ENCODE peak calls at places on chromosomes 7 and 10, in six cellular contexts. O is BJ; Q is nephron progenitor cell; U is AG09309; P is heart left ventricle; W is CD8-positive, alpha-beta T cell. N is an unnamed sample.
A peak's percentile ranks its signal among the peaks of the same experiment; 100 is the strongest.

GRCh38 chr7:13894956-13895355 is 94.5 kb downstream of the ETV1 start:
- DNase-seq in Q (no peak), P (no peak), O (no peak), U (no peak), W (no peak), N (no peak)

GRCh38 chr7:117825132-117825531 is 48.1 kb downstream of the CTTNBP2 start:
- DNase-seq in Q (no peak), O (no peak), U (no peak), W (no peak), P (no peak), N (no peak)

GRCh38 chr10:43461950-43462349 is 25.0 kb downstream of the ZNF487 start:
- DNase-seq in O (no peak), P (no peak), W (peak; percentile 13), Q (peak; percentile 24), U (peak; percentile 63), N (peak; percentile 72)

GRCh38 chr7:129438839-129439640 is 4.8 kb downstream of the STRIP2 start:
- DNase-seq in U (no peak), P (no peak), O (no peak), Q (no peak), W (no peak), N (no peak)

GRCh38 chr7:158997110-158997453 is 140.7 kb downstream of the DYNC2I1 start:
- DNase-seq in W (no peak), Q (no peak), P (no peak), U (no peak), O (no peak), N (no peak)

GRCh38 chr7:95546647-95547046 is 49.7 kb downstream of the PDK4 start:
- DNase-seq in W (no peak), Q (no peak), P (no peak), U (no peak), O (no peak), N (no peak)

GRCh38 chr7:102175423-102176170 is 111.1 kb upstream of the SH2B2 start:
- DNase-seq in Q (no peak), U (no peak), P (no peak), O (no peak), W (no peak), N (no peak)

GRCh38 chr10:59880976-59881510 is 25.3 kb downstream of the CCDC6 start:
- DNase-seq in Q (no peak), P (no peak), W (peak; percentile 23), U (no peak), O (no peak), N (peak; percentile 51)

GRCh38 chr10:77516575-77516974 is 121.0 kb downstream of the KCNMA1 start:
- DNase-seq in Q (no peak), W (no peak), U (no peak), O (no peak), P (no peak), N (no peak)

GRCh38 chr7:45099891-45100760 is 11.4 kb upstream of the NACAD start:
- DNase-seq in P (no peak), Q (no peak), U (no peak), O (no peak), W (no peak), N (no peak)

DNA sequence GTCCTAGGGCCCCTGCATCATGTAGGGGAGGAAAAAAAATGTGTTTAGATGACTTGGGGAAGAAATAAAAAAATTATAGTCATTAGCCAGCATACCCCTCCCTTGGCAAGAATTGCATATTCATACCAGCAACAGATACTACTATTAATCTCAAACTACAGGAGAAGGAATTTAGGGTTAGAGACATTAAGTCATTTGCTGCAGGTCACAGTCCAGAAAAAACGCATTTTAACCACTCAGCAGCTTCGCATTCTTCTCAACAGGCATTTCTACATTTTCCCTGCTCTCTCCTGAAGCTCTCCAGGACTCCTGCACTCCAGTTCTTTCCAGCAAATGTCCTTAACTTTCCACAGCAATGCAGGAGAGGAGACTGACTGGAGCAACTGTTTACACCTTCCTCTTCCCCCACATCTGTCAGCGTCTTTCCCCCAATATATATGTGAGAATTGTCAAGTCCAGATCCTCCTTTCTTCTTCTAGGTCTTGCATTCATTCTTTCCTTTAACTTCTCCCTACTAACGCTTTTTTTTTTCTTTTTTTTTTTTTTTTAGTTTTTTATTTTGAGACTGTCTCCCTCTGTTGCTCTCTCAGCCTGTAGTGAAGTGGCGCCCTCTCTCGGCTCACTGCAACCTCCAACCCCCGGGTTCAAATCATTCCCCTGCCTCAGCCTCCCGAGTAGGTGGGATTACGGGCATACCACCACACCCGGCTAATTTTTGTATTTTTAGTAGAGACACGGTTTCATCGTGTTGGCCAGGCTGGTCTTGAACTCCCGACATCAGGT is 35.6 kb downstream of the PRPS1L1 start:
- DNase-seq in Q (no peak), P (no peak), W (no peak), O (no peak), U (no peak), N (no peak)
- TF ChIP-seq CTCF in Q (peak; percentile 20), P (peak; percentile 14), W (no peak), O (peak; percentile 37), U (peak; percentile 39), N (peak; percentile 58)

DNA sequence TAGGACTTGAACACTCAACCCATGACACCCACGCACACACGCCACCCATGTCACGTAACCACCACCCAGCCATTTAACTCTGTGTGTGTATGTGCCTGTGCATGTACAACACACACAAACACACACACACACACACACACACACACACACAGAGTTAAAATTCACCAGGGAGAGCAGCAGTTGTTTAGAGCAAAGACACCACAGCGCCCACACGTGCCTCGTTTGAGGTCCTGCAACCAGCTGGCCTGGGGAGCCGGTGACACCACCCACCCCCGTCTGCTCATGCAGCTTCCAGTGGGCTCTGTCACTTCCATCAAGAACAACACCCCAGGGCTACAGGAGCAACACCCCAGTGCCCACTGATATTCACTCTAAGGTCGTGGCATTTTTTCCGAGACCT is 97.4 kb downstream of the ELFN1 start:
- DNase-seq in Q (no peak), P (no peak), O (no peak), U (no peak), W (no peak), N (no peak)
- TF ChIP-seq CTCF in Q (no peak), P (no peak), O (no peak), U (peak; percentile 13), W (no peak), N (no peak)

GRCh38 chr10:103923502-103923901 is 5.5 kb upstream of the STN1 start:
- DNase-seq in P (no peak), O (no peak), Q (no peak), U (no peak), W (no peak), N (no peak)
- TF ChIP-seq CTCF in P (no peak), O (no peak), Q (no peak), U (no peak), W (no peak), N (no peak)

DNA sequence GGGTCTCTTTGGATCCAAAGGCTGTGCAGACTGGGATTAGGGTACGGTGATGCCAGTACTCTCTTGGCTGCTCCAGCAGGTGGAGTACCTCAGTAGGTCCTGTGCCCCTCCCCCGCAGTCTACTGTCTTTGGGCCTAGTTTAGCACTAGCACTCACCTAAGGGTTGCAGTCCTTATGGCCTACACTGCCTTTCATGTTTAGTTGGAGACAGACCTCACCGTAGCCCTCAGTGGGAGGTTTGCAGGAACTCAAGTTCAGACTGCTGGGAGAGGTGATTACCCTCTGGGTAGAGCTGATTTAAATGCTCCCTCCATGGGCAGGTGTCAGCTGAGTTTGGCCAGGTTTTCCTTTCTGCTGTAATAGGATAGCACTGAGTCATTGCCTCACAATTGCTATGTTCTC is 210.8 kb upstream of the TMEM196 start:
- DNase-seq in W (no peak), U (no peak), Q (no peak), P (no peak), O (no peak), N (no peak)
- TF ChIP-seq CTCF in W (no peak), U (no peak), Q (no peak), P (no peak), O (no peak), N (peak; percentile 15)

GRCh38 chr7:134016223-134016941 is 110.8 kb upstream of the LRGUK start:
- DNase-seq in U (peak; percentile 5), Q (peak; percentile 52), W (no peak), P (no peak), O (no peak), N (peak; percentile 17)

GRCh38 chr7:134018321-134018720 is 108.8 kb upstream of the LRGUK start:
- DNase-seq in W (no peak), O (no peak), Q (no peak), U (no peak), P (no peak), N (no peak)

GRCh38 chr7:134019251-134019650 is 107.9 kb upstream of the LRGUK start:
- DNase-seq in U (no peak), Q (no peak), O (no peak), P (no peak), W (no peak), N (no peak)

GRCh38 chr7:134014935-134015334 is 112.2 kb upstream of the LRGUK start:
- DNase-seq in O (no peak), P (no peak), Q (no peak), W (no peak), U (no peak), N (no peak)

GRCh38 chr7:134016942-134017303 is 110.2 kb upstream of the LRGUK start:
- DNase-seq in W (no peak), O (no peak), Q (no peak), P (no peak), U (no peak), N (no peak)
- TF ChIP-seq CTCF in W (no peak), O (no peak), Q (no peak), P (no peak), U (no peak), N (no peak)

GRCh38 chr10:1074748-1075358 is 18.7 kb downstream of the WDR37 start:
- DNase-seq in Q (no peak), W (no peak), U (no peak), O (no peak), P (no peak), N (no peak)
- TF ChIP-seq CTCF in Q (no peak), W (peak; percentile 18), U (no peak), O (no peak), P (peak; percentile 12), N (peak; percentile 36)

DNA sequence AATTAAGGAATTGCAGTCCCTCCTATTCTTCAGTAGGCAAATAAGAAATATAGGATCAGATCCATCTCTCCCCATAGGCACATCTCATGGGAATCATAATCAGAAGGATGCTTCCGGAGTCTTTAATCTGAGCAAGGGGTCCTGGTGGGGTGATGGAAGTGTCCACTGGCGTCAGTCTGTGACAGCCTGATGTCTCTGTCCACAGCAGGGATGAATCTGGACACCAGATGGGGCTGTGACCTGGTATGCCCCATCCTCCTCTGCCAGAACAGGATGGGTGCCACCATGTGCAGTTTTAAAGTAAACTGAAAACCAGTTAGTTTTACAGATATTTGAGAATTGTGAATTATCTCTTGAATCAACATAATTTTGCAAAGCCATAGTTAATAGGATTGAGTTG is 148.7 kb downstream of the C1GALT1 start:
- DNase-seq in P (no peak), U (no peak), O (no peak), Q (no peak), W (no peak), N (no peak)
- TF ChIP-seq CTCF in P (no peak), U (no peak), O (peak; percentile 5), Q (no peak), W (no peak), N (peak; percentile 6)

GRCh38 chr10:111281516-111281915 is 204.7 kb downstream of the ADRA2A start:
- DNase-seq in O (no peak), P (no peak), W (no peak), U (no peak), Q (no peak), N (no peak)
- TF ChIP-seq CTCF in O (peak; percentile 37), P (no peak), W (no peak), U (no peak), Q (peak; percentile 43), N (no peak)

DNA sequence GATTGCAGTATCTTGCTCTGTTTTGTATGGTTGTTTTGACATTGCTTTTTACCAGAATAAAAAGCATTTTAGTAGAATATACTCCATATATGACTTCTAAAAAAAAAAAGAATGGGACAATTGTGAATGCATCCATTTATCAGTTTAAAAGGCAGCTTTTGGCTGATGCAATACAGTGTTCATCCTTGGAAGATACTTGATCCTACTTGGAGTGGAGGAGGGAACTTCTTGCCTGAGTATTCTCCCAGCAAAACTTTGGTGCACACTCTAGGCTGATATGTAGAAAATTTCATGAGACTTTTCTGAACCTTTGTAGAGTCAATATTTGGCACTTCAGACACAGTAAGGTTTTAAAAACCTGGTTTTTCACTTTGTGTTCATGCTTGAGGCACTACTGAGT is 40.2 kb downstream of the WDR11 start:
- DNase-seq in U (peak; percentile 21), Q (no peak), W (no peak), P (no peak), O (peak; percentile 3), N (no peak)
- TF ChIP-seq CTCF in U (no peak), Q (no peak), W (no peak), P (no peak), O (no peak), N (no peak)

N was measured in GM13977.